ENCODE peak calls at places on chromosomes 3 and 15, in eight cellular contexts. U is fibroblast of lung, P is IMR-90, Q is HTR-8/SVneo, L is GM20000, O is NCI-H82, J is occipital lobe, N is breast epithelium. Y is an unnamed sample.

GRCh38 chr3:45434996-45435395 is 46.6 kb downstream of the LARS2 start:
- DNase-seq in U (no peak), P (no peak), Q (no peak), L (no peak), O (no peak), J (no peak), N (no peak), Y (no peak)

GRCh38 chr3:114154321-114154821 is 24.5 kb downstream of the DRD3 start:
- DNase-seq in U (no peak), P (no peak), Q (no peak), L (no peak), O (no peak), J (no peak), N (no peak), Y (no peak)

GRCh38 chr3:105843895-105844500 is 24.8 kb downstream of the CBLB start:
- DNase-seq in U (no peak), P (no peak), Q (no peak), L (no peak), O (no peak), J (no peak), N (no peak), Y (no peak)

GRCh38 chr3:10855871-10856662 is 40.0 kb downstream of the SLC6A11 start:
- DNase-seq in U (no peak), P (no peak), Q (no peak), L (no peak), O (peak), J (no peak), N (no peak), Y (no peak)

GRCh38 chr15:89672221-89673161 is 6.7 kb downstream of the PLIN1 start:
- DNase-seq in U (peak), P (peak), Q (no peak), L (no peak), O (no peak), J (no peak), N (no peak), Y (no peak)

GRCh38 chr15:77611767-77612166 is 20.9 kb downstream of the LINGO1 start:
- DNase-seq in U (no peak), P (no peak), Q (no peak), L (no peak), O (no peak), J (peak), N (no peak), Y (no peak)

GRCh38 chr3:139534992-139535879 is 4.3 kb downstream of the RBP1 start:
- DNase-seq in U (peak), P (peak), Q (no peak), L (no peak), O (peak), J (peak), N (peak), Y (peak)

GRCh38 chr3:62241279-62241678 is 132.1 kb downstream of the FEZF2 start:
- DNase-seq in U (no peak), P (no peak), Q (no peak), L (no peak), O (no peak), J (no peak), N (no peak), Y (no peak)

GRCh38 chr15:63945838-63946298 is 100.4 kb downstream of the DAPK2 start:
- DNase-seq in U (no peak), P (no peak), Q (peak), L (no peak), O (no peak), J (no peak), N (peak), Y (no peak)

GRCh38 chr15:82135645-82136044 is 89.8 kb upstream of the MEX3B start:
- DNase-seq in U (peak), P (peak), Q (no peak), L (no peak), O (no peak), J (no peak), N (no peak), Y (no peak)

GRCh38 chr15:40511093-40511471 is 40.3 kb downstream of the CHST14 start:
- DNase-seq in U (no peak), P (no peak), Q (no peak), L (peak), O (no peak), J (no peak), N (no peak), Y (no peak)

GRCh38 chr15:82047493-82048446 is 2.0 kb upstream of the MEX3B start:
- DNase-seq in U (peak), P (peak), Q (no peak), L (peak), O (peak), J (peak), N (no peak), Y (peak)